ENCODE peak calls at places on chromosomes 16 and 17, in four cellular contexts. One of them, this sample, is unnamed.

GRCh38 chr17:65495255-65496060 is 66.0 kb downstream of the AXIN2 start:
- DNase-seq in HEK293T: no peak
- DNase-seq in HepG2: no peak
- DNase-seq in K562: no peak
- DNase-seq in this sample: peak; percentile 80

GRCh38 chr17:1412185-1413110 is 12.4 kb upstream of the YWHAE start:
- DNase-seq in K562: no peak
- DNase-seq in HEK293T: no peak
- DNase-seq in HepG2: peak; percentile 21
- DNase-seq in this sample: no peak

GRCh38 chr16:89093602-89094251 is at the start of gene ACSF3:
- DNase-seq in HepG2: no peak
- DNase-seq in HEK293T: peak; percentile 82
- DNase-seq in K562: peak; percentile 92
- DNase-seq in this sample: peak; percentile 48

GRCh38 chr16:23950898-23951297 is 115.1 kb downstream of the PRKCB start:
- DNase-seq in HepG2: no peak
- DNase-seq in K562: no peak
- DNase-seq in HEK293T: no peak
- DNase-seq in this sample: no peak

GRCh38 chr17:45370949-45371413 is 54.2 kb upstream of the MAP3K14 start:
- DNase-seq in HEK293T: no peak
- DNase-seq in K562: no peak
- DNase-seq in HepG2: no peak
- DNase-seq in this sample: peak; percentile 1

GRCh38 chr16:21277045-21277926 is 804 bp downstream of the CRYM start:
- DNase-seq in K562: no peak
- DNase-seq in HepG2: no peak
- DNase-seq in HEK293T: no peak
- DNase-seq in this sample: no peak

GRCh38 chr16:68345351-68345810 is 34.6 kb downstream of the PRMT7 start:
- DNase-seq in HepG2: no peak
- DNase-seq in K562: no peak
- DNase-seq in HEK293T: no peak
- DNase-seq in this sample: no peak

GRCh38 chr17:50095626-50096037 is 481 bp downstream of the PDK2 start:
- DNase-seq in HepG2: no peak
- DNase-seq in K562: no peak
- DNase-seq in HEK293T: no peak
- DNase-seq in this sample: no peak

GRCh38 chr17:1720856-1721386 is 3.6 kb upstream of the WDR81 start:
- DNase-seq in K562: no peak
- DNase-seq in HepG2: peak; percentile 51
- DNase-seq in HEK293T: peak; percentile 48
- DNase-seq in this sample: peak; percentile 84

GRCh38 chr17:82095777-82096708 is 2.0 kb downstream of the FASN start:
- DNase-seq in HEK293T: no peak
- DNase-seq in K562: no peak
- DNase-seq in HepG2: no peak
- DNase-seq in this sample: no peak

GRCh38 chr17:82097919-82098168 is 192 bp downstream of the FASN start:
- DNase-seq in HepG2: no peak
- DNase-seq in K562: peak; percentile 80
- DNase-seq in HEK293T: no peak
- DNase-seq in this sample: no peak

GRCh38 chr17:82098169-82098938 is at the start of gene FASN:
- DNase-seq in HepG2: peak; percentile 91
- DNase-seq in K562: peak; percentile 96
- DNase-seq in HEK293T: peak; percentile 99
- DNase-seq in this sample: peak; percentile 95

GRCh38 chr17:82096709-82097186 is 1.3 kb downstream of the FASN start:
- DNase-seq in HEK293T: no peak
- DNase-seq in K562: no peak
- DNase-seq in HepG2: no peak
- DNase-seq in this sample: no peak

DNA sequence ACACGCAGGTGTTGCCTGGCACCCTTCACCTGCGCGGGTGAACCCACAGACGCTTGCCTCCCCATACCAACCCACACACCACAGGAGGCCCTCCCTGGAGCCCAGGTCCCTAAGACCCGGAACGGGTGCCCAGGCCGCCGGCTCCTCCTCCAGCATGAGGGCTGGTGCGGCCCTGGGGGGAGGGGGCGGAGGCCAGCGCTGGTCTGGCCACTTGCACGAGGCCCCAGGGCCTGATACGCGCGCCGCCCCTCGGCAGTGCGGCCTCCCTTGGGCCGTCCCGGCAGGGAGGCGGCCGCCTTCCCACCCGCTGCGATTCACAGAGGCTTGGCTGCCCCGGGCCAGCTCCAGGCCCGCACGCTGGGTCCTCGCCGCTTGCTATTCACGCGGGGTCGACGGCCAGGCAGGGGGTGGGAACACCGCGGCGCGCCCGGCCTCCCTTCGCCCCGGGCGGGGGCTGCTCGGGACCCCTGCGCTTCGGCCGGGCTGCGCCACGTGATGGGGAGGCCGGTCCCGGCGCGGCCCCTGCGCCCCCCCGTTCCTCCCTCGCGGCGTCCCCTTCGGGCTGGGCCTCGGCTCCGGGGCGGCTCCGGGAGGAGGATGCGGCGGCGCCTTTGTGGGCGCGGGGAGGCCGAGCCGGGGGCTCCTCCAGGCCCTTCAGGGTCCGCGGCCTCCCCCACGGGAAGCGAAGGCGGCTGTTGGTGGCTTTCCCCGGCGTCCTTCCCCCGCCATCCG is 683 bp downstream of the FASN start:
- DNase-seq in HepG2: no peak
- DNase-seq in HEK293T: peak; percentile 42
- DNase-seq in K562: peak; percentile 75
- DNase-seq in this sample: no peak
- TF ChIP-seq ELF4 in HepG2: no peak
- TF ChIP-seq ELF4 in HEK293T: no peak
- TF ChIP-seq ELF4 in K562: no peak
- TF ChIP-seq ELF4 in this sample: no peak

GRCh38 chr16:29821663-29822115 is 1.4 kb downstream of the MVP start:
- DNase-seq in HEK293T: no peak
- DNase-seq in HepG2: no peak
- DNase-seq in K562: no peak
- DNase-seq in this sample: no peak

GRCh38 chr16:29818082-29818481 is 2.1 kb downstream of the PAGR1 start:
- DNase-seq in HepG2: no peak
- DNase-seq in HEK293T: no peak
- DNase-seq in K562: no peak
- DNase-seq in this sample: no peak

GRCh38 chr16:29820730-29821662 is 734 bp downstream of the MVP start:
- DNase-seq in HepG2: no peak
- DNase-seq in K562: no peak
- DNase-seq in HEK293T: no peak
- DNase-seq in this sample: no peak

GRCh38 chr16:29820271-29820701 is at the start of gene MVP:
- DNase-seq in HEK293T: no peak
- DNase-seq in K562: no peak
- DNase-seq in HepG2: no peak
- DNase-seq in this sample: no peak

DNA sequence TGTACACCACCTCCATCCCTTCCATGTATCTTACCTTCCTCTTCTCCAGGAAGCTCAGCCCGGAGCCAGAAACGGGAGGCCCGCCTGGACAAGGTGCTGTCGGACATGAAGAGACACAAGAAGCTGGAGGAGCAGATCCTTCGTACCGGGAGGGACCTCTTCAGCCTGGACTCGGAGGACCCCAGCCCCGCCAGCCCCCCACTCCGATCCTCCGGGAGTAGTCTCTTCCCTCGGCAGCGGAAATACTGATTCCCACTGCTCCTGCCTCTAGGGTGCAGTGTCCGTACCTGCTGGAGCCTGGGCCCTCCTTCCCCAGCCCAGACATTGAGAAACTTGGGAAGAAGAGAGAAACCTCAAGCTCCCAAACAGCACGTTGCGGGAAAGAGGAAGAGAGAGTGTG is 756 bp upstream of the MVP start:
- DNase-seq in K562: no peak
- DNase-seq in HepG2: no peak
- DNase-seq in HEK293T: no peak
- DNase-seq in this sample: no peak
- TF ChIP-seq ELF4 in K562: no peak
- TF ChIP-seq ELF4 in HepG2: no peak
- TF ChIP-seq ELF4 in HEK293T: no peak
- TF ChIP-seq ELF4 in this sample: no peak

GRCh38 chr17:40562841-40563370 is 2.4 kb downstream of the CCR7 start:
- DNase-seq in HepG2: no peak
- DNase-seq in K562: no peak
- DNase-seq in HEK293T: no peak
- DNase-seq in this sample: no peak

GRCh38 chr17:40566027-40566426 is 755 bp upstream of the CCR7 start:
- DNase-seq in HepG2: no peak
- DNase-seq in HEK293T: no peak
- DNase-seq in K562: no peak
- DNase-seq in this sample: no peak

GRCh38 chr17:40563371-40564052 is 1.8 kb downstream of the CCR7 start:
- DNase-seq in HepG2: no peak
- DNase-seq in K562: no peak
- DNase-seq in HEK293T: no peak
- DNase-seq in this sample: no peak

GRCh38 chr17:40564195-40564882 is 933 bp downstream of the CCR7 start:
- DNase-seq in HEK293T: no peak
- DNase-seq in K562: no peak
- DNase-seq in HepG2: no peak
- DNase-seq in this sample: no peak

DNA sequence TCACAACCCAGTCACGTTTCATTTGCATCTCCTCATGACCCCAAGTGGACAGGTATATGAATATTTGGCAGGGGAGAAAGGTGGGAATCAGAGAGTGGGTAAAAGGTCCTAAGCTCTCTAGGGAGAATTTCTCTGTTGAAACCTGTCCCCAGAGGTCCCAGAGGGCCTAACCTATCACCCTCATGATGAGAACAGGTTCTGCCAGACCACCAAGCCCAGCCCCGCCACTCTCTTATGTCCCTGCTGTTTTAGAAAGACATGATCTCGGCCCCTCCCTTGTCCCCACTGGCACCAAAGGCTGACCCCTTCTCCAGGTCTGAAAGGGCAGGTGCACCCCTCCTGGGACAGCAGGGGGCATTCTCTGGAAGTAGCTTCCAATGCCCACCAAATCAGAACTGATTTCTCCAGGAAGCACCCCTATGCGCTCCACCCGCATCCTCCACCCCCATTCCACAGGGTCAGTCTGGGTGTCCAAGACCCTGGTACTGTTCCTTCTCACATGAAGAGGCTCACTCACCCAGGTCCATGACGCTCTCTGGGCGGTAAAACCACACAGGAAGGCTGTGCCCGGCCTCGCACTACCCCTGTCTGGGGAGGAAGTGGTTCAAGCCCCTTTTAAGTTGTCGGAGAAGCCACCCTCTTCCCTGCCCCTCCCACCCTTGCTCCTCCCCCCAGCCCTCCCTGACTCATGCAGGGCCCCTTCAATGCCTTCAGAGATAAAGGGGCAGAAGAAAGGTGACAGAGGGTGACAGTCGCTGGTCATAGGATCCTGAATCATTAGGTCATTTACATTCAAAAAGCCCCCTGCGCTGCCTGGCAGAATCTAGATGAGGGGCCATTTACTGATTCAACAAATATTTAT is at the start of gene CCR7:
- DNase-seq in HEK293T: no peak
- DNase-seq in HepG2: no peak
- DNase-seq in K562: peak; percentile 51
- DNase-seq in this sample: no peak
- TF ChIP-seq ELF4 in HEK293T: no peak
- TF ChIP-seq ELF4 in HepG2: no peak
- TF ChIP-seq ELF4 in K562: no peak
- TF ChIP-seq ELF4 in this sample: no peak

GRCh38 chr17:72732893-72733618 is 359.4 kb downstream of the SLC39A11 start:
- DNase-seq in K562: no peak
- DNase-seq in HepG2: no peak
- DNase-seq in HEK293T: no peak
- DNase-seq in this sample: no peak
- TF ChIP-seq ELF4 in K562: no peak
- TF ChIP-seq ELF4 in HepG2: no peak
- TF ChIP-seq ELF4 in HEK293T: no peak
- TF ChIP-seq ELF4 in this sample: no peak

DNA sequence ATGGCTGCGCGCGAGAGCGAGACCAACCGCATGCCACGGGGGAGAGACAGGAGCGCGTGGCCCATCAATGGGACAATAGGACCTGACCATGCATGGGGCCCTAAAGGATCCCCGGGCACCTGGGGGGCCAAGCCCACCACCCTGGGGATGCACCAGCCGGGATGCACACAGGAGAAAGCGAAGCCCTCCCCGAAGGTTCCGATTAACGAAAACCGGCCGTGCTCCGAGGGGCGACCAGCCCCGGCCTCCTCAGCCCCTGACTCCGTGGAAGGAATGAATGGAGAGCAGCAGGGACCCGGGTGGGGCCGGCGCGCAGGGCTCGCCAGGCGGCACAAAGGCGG is 488 bp downstream of the JPT1 start:
- DNase-seq in HEK293T: no peak
- DNase-seq in K562: no peak
- DNase-seq in HepG2: no peak
- DNase-seq in this sample: no peak
- TF ChIP-seq ELF4 in HEK293T: no peak
- TF ChIP-seq ELF4 in K562: no peak
- TF ChIP-seq ELF4 in HepG2: no peak
- TF ChIP-seq ELF4 in this sample: no peak

DNA sequence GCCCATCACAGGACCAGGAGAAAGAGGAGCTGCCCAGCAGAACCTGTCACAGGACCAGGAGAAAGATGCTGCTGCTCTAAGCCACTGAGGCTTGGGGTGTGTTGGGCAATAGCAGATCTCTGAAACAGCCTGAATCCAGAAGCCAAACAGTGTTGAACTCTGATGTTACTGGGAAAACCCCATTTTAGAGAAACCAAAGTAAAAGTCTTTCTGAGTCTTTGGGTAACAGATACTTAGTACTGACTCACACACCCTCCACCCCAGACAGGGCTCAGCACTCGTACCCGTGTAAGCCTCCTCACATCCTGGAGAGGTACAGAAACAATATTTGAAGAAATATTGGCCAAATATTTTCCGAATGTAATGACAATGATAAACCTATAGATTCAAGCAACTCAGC is 82.8 kb upstream of the GNG13 start:
- DNase-seq in HepG2: no peak
- DNase-seq in HEK293T: no peak
- DNase-seq in K562: no peak
- DNase-seq in this sample: no peak
- TF ChIP-seq ELF4 in HepG2: no peak
- TF ChIP-seq ELF4 in HEK293T: no peak
- TF ChIP-seq ELF4 in K562: no peak
- TF ChIP-seq ELF4 in this sample: no peak

GRCh38 chr17:81424613-81425017 is 29.4 kb downstream of the BAHCC1 start:
- DNase-seq in HepG2: no peak
- DNase-seq in K562: no peak
- DNase-seq in HEK293T: no peak
- DNase-seq in this sample: no peak
- TF ChIP-seq ELF4 in HepG2: no peak
- TF ChIP-seq ELF4 in K562: peak; percentile 23
- TF ChIP-seq ELF4 in HEK293T: no peak
- TF ChIP-seq ELF4 in this sample: no peak

This sample was measured in WTC11.